ENCODE peak calls at places on chromosomes 7 and 10, in four cellular contexts. Q is NT2/D1; E is activated CD8-positive, alpha-beta memory T cell treated with anti-CD3 and anti-CD28 coated beads for 4 hours; S is kidney epithelial cell. Z is an unnamed sample.

GRCh38 chr7:106841896-106842390 is 23.1 kb upstream of the PIK3CG start:
- DNase-seq in Q (peak; percentile 77), E (no peak), S (peak; percentile 69), Z (no peak)

GRCh38 chr7:47690902-47691558 is 109.1 kb upstream of the TNS3 start:
- DNase-seq in Q (no peak), E (no peak), S (no peak), Z (no peak)

GRCh38 chr7:133330085-133330484 is 77.2 kb downstream of the EXOC4 start:
- DNase-seq in Q (peak; percentile 28), E (no peak), S (no peak), Z (no peak)

GRCh38 chr10:77577666-77578229 is 59.9 kb downstream of the KCNMA1 start:
- DNase-seq in Q (no peak), E (no peak), S (no peak), Z (no peak)

GRCh38 chr10:106378251-106378650 is 786.3 kb downstream of the SORCS1 start:
- DNase-seq in Q (no peak), E (no peak), S (no peak), Z (no peak)

GRCh38 chr7:128904381-128905197 is 5.9 kb downstream of the KCP start:
- DNase-seq in Q (peak; percentile 48), E (no peak), S (no peak), Z (no peak)

GRCh38 chr7:36881206-36881605 is 156.9 kb upstream of the AOAH start:
- DNase-seq in Q (no peak), E (no peak), S (no peak), Z (peak; percentile 87)

GRCh38 chr10:132468651-132469050 is 68.9 kb upstream of the INPP5A start:
- DNase-seq in Q (no peak), E (no peak), S (no peak), Z (no peak)

GRCh38 chr10:71996598-71997371 is 32.6 kb downstream of the CHST3 start:
- DNase-seq in Q (no peak), E (no peak), S (no peak), Z (no peak)

GRCh38 chr7:101112233-101112632 is 14.7 kb upstream of the SERPINE1 start:
- DNase-seq in Q (no peak), E (no peak), S (no peak), Z (no peak)

GRCh38 chr10:120012566-120012965 is 120.0 kb downstream of the SEC23IP start:
- DNase-seq in Q (no peak), E (no peak), S (peak; percentile 21), Z (no peak)

GRCh38 chr10:58950618-58951017 is 225.8 kb upstream of the PHYHIPL start:
- DNase-seq in Q (no peak), E (no peak), S (no peak), Z (no peak)

GRCh38 chr10:132862485-132863420 is 76.8 kb upstream of the NKX6-2 start:
- DNase-seq in Q (no peak), E (no peak), S (no peak), Z (no peak)

GRCh38 chr10:95478935-95479334 is 82.2 kb downstream of the SORBS1 start:
- DNase-seq in Q (no peak), E (no peak), S (no peak), Z (no peak)

GRCh38 chr7:44966731-44967538 is 11.9 kb downstream of the MYO1G start:
- DNase-seq in Q (no peak), E (no peak), S (no peak), Z (no peak)

GRCh38 chr10:58753425-58753824 is 240.8 kb downstream of the BICC1 start:
- DNase-seq in Q (no peak), E (no peak), S (no peak), Z (no peak)

GRCh38 chr10:71600856-71601255 is 118.7 kb downstream of the C10orf105 start:
- DNase-seq in Q (no peak), E (no peak), S (no peak), Z (peak; percentile 36)

GRCh38 chr10:27506280-27506679 is 2.2 kb downstream of the RAB18 start:
- DNase-seq in Q (no peak), E (no peak), S (no peak), Z (no peak)

GRCh38 chr7:79182283-79182682 is 271.2 kb downstream of the MAGI2 start:
- DNase-seq in Q (no peak), E (no peak), S (peak; percentile 39), Z (peak; percentile 61)

Z was measured in foreskin keratinocyte.